ENCODE peak calls at places on chromosomes 3 and 15, in four cellular contexts. One of them, this sample, is unnamed.

GRCh38 chr3:129486057-129487035 is 42.1 kb upstream of the RHO start:
- DNase-seq in IMR-90: peak
- DNase-seq in GM12878: peak
- DNase-seq in K562: no peak
- DNase-seq in this sample: no peak

GRCh38 chr3:39180546-39181346 is 11.6 kb downstream of the XIRP1 start:
- DNase-seq in IMR-90: peak
- DNase-seq in GM12878: peak
- DNase-seq in K562: peak
- DNase-seq in this sample: peak

GRCh38 chr3:78666458-78666800 is 1101.4 kb downstream of the ROBO1 start:
- DNase-seq in IMR-90: peak
- DNase-seq in GM12878: no peak
- DNase-seq in K562: no peak
- DNase-seq in this sample: peak

GRCh38 chr15:60162251-60162650 is 158.1 kb downstream of the FOXB1 start:
- DNase-seq in IMR-90: no peak
- DNase-seq in GM12878: no peak
- DNase-seq in K562: no peak
- DNase-seq in this sample: no peak

GRCh38 chr3:123282461-123282860 is 80.7 kb downstream of the SEC22A start:
- DNase-seq in IMR-90: no peak
- DNase-seq in GM12878: no peak
- DNase-seq in K562: no peak
- DNase-seq in this sample: no peak

GRCh38 chr3:48974076-48974864 is 15.8 kb upstream of the P4HTM start:
- DNase-seq in IMR-90: no peak
- DNase-seq in GM12878: no peak
- DNase-seq in K562: no peak
- DNase-seq in this sample: no peak

GRCh38 chr3:17730318-17730967 is 12.0 kb downstream of the TBC1D5 start:
- DNase-seq in IMR-90: peak
- DNase-seq in GM12878: no peak
- DNase-seq in K562: peak
- DNase-seq in this sample: no peak

GRCh38 chr3:108474581-108474980 is 35.8 kb downstream of the MYH15 start:
- DNase-seq in IMR-90: peak
- DNase-seq in GM12878: no peak
- DNase-seq in K562: no peak
- DNase-seq in this sample: no peak

GRCh38 chr3:169509359-169509758 is 154.2 kb downstream of the MECOM start:
- DNase-seq in IMR-90: no peak
- DNase-seq in GM12878: peak
- DNase-seq in K562: no peak
- DNase-seq in this sample: no peak

GRCh38 chr3:23501201-23501824 is 298.2 kb downstream of the UBE2E2 start:
- DNase-seq in IMR-90: peak
- DNase-seq in GM12878: no peak
- DNase-seq in K562: no peak
- DNase-seq in this sample: no peak

GRCh38 chr3:147838650-147839049 is 429.5 kb downstream of the ZIC1 start:
- DNase-seq in IMR-90: peak
- DNase-seq in GM12878: no peak
- DNase-seq in K562: no peak
- DNase-seq in this sample: no peak

GRCh38 chr3:108546249-108546648 is 35.9 kb upstream of the MYH15 start:
- DNase-seq in IMR-90: peak
- DNase-seq in GM12878: no peak
- DNase-seq in K562: no peak
- DNase-seq in this sample: no peak

GRCh38 chr3:186598108-186598784 is 14.6 kb upstream of the AHSG start:
- DNase-seq in IMR-90: peak
- DNase-seq in GM12878: no peak
- DNase-seq in K562: no peak
- DNase-seq in this sample: no peak

GRCh38 chr15:92801412-92801773 is 98.7 kb upstream of the CHD2 start:
- DNase-seq in IMR-90: peak
- DNase-seq in GM12878: no peak
- DNase-seq in K562: no peak
- DNase-seq in this sample: peak

GRCh38 chr3:143847787-143848631 is at the start of gene SLC9A9:
- DNase-seq in IMR-90: peak
- DNase-seq in GM12878: peak
- DNase-seq in K562: no peak
- DNase-seq in this sample: no peak

GRCh38 chr3:160709477-160710182 is 32.7 kb downstream of the ARL14 start:
- DNase-seq in IMR-90: no peak
- DNase-seq in GM12878: no peak
- DNase-seq in K562: no peak
- DNase-seq in this sample: no peak

GRCh38 chr15:37045859-37046318 is 54.5 kb downstream of the MEIS2 start:
- DNase-seq in IMR-90: no peak
- DNase-seq in GM12878: no peak
- DNase-seq in K562: no peak
- DNase-seq in this sample: no peak

GRCh38 chr3:148599478-148599877 is 98.2 kb upstream of the AGTR1 start:
- DNase-seq in IMR-90: no peak
- DNase-seq in GM12878: no peak
- DNase-seq in K562: no peak
- DNase-seq in this sample: no peak

GRCh38 chr3:15858547-15859506 is 61.0 kb upstream of the ANKRD28 start:
- DNase-seq in IMR-90: no peak
- DNase-seq in GM12878: peak
- DNase-seq in K562: peak
- DNase-seq in this sample: peak

GRCh38 chr3:174907027-174907426 is 47.9 kb downstream of the NAALADL2 start:
- DNase-seq in IMR-90: peak
- DNase-seq in GM12878: no peak
- DNase-seq in K562: no peak
- DNase-seq in this sample: no peak

GRCh38 chr3:138460536-138461205 is 26.3 kb downstream of the ESYT3 start:
- DNase-seq in IMR-90: no peak
- DNase-seq in GM12878: no peak
- DNase-seq in K562: no peak
- DNase-seq in this sample: no peak

GRCh38 chr3:23263796-23264195 is 60.7 kb downstream of the UBE2E2 start:
- DNase-seq in IMR-90: peak
- DNase-seq in GM12878: no peak
- DNase-seq in K562: no peak
- DNase-seq in this sample: peak

GRCh38 chr3:131140891-131141290 is 114.2 kb downstream of the NEK11 start:
- DNase-seq in IMR-90: no peak
- DNase-seq in GM12878: no peak
- DNase-seq in K562: no peak
- DNase-seq in this sample: no peak

GRCh38 chr3:8324727-8325126 is 176.9 kb upstream of the LMCD1 start:
- DNase-seq in IMR-90: peak
- DNase-seq in GM12878: no peak
- DNase-seq in K562: no peak
- DNase-seq in this sample: peak

GRCh38 chr15:42427429-42428223 is 63.3 kb downstream of the ZNF106 start:
- DNase-seq in IMR-90: peak
- DNase-seq in GM12878: no peak
- DNase-seq in K562: no peak
- DNase-seq in this sample: no peak

GRCh38 chr3:49519266-49519665 is 35.0 kb upstream of the BSN start:
- DNase-seq in IMR-90: no peak
- DNase-seq in GM12878: no peak
- DNase-seq in K562: no peak
- DNase-seq in this sample: no peak

GRCh38 chr3:172294238-172294806 is 153.9 kb downstream of the GHSR start:
- DNase-seq in IMR-90: no peak
- DNase-seq in GM12878: no peak
- DNase-seq in K562: no peak
- DNase-seq in this sample: no peak

GRCh38 chr3:108724101-108724500 is 33.1 kb downstream of the RETNLB start:
- DNase-seq in IMR-90: no peak
- DNase-seq in GM12878: no peak
- DNase-seq in K562: no peak
- DNase-seq in this sample: no peak

GRCh38 chr3:69052567-69052898 is 400 bp upstream of the TMF1 start:
- DNase-seq in IMR-90: no peak
- DNase-seq in GM12878: no peak
- DNase-seq in K562: no peak
- DNase-seq in this sample: no peak

GRCh38 chr3:136929984-136930671 is 27.7 kb upstream of the IL20RB start:
- DNase-seq in IMR-90: peak
- DNase-seq in GM12878: no peak
- DNase-seq in K562: no peak
- DNase-seq in this sample: peak

DNA sequence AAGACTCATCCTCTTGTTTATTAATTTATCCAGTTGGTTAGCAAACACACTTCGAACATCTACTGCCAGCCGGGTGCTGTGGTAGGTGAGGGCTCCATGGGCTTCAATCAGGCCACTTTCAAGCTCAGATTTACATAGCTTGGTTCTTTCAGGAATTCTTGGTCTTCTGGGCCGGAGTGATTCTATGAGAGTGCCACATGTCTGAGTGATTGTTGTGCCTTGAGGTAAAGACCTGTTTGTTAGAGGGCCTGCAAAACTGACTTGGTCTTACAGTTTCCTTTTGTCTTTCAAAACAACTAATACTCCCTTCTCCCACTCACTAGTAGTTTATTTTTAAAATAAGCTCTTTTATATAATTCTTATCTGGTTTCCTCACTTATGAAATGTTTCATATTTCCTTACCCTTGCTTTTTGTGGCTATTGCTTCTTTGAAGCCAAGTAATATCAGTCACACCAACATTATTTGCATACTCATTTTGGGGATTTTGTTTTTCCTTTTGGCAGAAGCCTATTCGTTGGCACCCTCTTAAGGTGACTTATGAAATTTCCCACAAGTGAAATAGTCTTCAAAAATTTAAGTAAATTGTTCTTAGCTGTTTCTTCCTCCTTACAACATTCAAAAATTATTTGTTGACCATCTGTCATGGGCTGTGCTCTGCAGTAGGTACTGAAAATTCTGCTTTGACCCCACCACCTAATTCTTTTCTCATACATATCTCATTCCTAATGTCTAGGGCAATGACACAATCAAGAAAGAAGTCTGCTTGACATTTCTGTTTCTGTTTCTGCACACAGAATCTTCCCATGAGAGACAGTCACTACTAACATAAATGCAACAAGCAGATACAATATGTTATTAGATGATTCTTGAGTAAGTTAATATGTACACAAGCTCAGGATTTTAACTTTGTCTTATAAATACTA is 120.2 kb downstream of the LRRC28 start:
- DNase-seq in IMR-90: peak
- DNase-seq in GM12878: peak
- DNase-seq in K562: no peak
- DNase-seq in this sample: no peak
- TF ChIP-seq CTCF in IMR-90: peak
- TF ChIP-seq CTCF in GM12878: peak
- TF ChIP-seq CTCF in K562: no peak
- TF ChIP-seq CTCF in this sample: peak

GRCh38 chr3:194204793-194205065 is 68.8 kb downstream of the HES1 start:
- DNase-seq in IMR-90: no peak
- DNase-seq in GM12878: no peak
- DNase-seq in K562: no peak
- DNase-seq in this sample: no peak
- TF ChIP-seq ELK1 in IMR-90: no peak
- TF ChIP-seq ELK1 in GM12878: no peak
- TF ChIP-seq ELK1 in K562: no peak
- TF ChIP-seq ELK1 in this sample: no peak

GRCh38 chr15:51688863-51689262 is 7.6 kb downstream of the SCG3 start:
- DNase-seq in IMR-90: peak
- DNase-seq in GM12878: no peak
- DNase-seq in K562: no peak
- DNase-seq in this sample: peak
- TF ChIP-seq CTCF in IMR-90: peak
- TF ChIP-seq CTCF in GM12878: peak
- TF ChIP-seq CTCF in K562: peak
- TF ChIP-seq CTCF in this sample: no peak

GRCh38 chr3:46900356-46900755 is 22.8 kb downstream of the PTH1R start:
- DNase-seq in IMR-90: no peak
- DNase-seq in GM12878: no peak
- DNase-seq in K562: no peak
- DNase-seq in this sample: no peak

GRCh38 chr3:46902188-46902631 is 24.7 kb downstream of the PTH1R start:
- DNase-seq in IMR-90: no peak
- DNase-seq in GM12878: no peak
- DNase-seq in K562: no peak
- DNase-seq in this sample: no peak

GRCh38 chr3:46900007-46900292 is 22.4 kb downstream of the PTH1R start:
- DNase-seq in IMR-90: no peak
- DNase-seq in GM12878: no peak
- DNase-seq in K562: no peak
- DNase-seq in this sample: no peak

GRCh38 chr3:46901591-46902187 is 24.2 kb downstream of the PTH1R start:
- DNase-seq in IMR-90: no peak
- DNase-seq in GM12878: no peak
- DNase-seq in K562: no peak
- DNase-seq in this sample: no peak

GRCh38 chr3:46901061-46901460 is 23.5 kb downstream of the PTH1R start:
- DNase-seq in IMR-90: no peak
- DNase-seq in GM12878: no peak
- DNase-seq in K562: no peak
- DNase-seq in this sample: no peak
- TF ChIP-seq ELK1 in IMR-90: no peak
- TF ChIP-seq ELK1 in GM12878: no peak
- TF ChIP-seq ELK1 in K562: no peak
- TF ChIP-seq ELK1 in this sample: no peak

DNA sequence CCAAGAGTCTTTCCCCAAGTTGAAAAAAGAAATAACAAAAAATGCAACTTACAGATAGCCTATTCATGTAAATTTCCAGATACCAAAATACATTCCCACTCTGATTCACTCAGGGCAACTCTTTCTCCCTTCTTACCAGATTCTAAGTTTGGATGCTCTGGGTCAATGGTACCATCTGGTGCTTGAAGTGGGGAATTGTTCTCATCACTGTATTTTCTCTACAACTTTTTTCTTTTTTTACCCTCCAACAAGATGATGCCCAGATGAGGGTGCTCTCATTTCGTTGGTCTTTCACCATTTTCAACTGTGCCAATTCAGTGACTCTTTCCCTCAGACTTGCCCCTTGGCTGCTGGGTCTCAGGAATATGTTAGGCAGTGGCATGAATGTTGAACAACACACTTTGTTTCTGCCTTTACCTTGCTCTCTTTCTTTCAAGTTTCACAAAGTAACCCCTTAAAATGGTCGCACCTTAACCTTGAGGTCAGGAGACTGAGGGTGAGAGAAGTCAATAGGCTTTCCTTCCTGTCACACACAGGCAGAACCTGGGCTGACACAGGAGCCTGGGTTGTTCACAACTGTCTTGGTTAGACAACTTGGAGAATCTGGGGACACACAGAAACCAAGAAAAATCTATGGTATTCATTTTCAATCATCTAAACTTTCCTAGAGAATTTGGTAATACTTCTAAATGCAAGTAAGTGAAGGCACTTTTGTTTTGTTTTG is 330.7 kb upstream of the SLCO3A1 start:
- DNase-seq in IMR-90: peak
- DNase-seq in GM12878: no peak
- DNase-seq in K562: no peak
- DNase-seq in this sample: peak
- TF ChIP-seq CTCF in IMR-90: peak
- TF ChIP-seq CTCF in GM12878: no peak
- TF ChIP-seq CTCF in K562: peak
- TF ChIP-seq CTCF in this sample: peak

This sample was measured in A549.